ENCODE peak calls at places on chromosomes 7 and 10, in nine cellular contexts. One of them, this sample, is unnamed.

GRCh38 chr7:36153571-36154097 is 580 bp downstream of the EEPD1 start:
- DNase-seq in H54: no peak
- DNase-seq in neural progenitor cell: no peak
- DNase-seq in GM12891: no peak
- DNase-seq in A549: no peak
- DNase-seq in Karpas-422: peak; percentile 70
- DNase-seq in heart left ventricle: peak; percentile 55
- DNase-seq in stimulated activated CD8-positive, alpha-beta memory T cell treated with anti-CD3 and anti-CD28 coated beads, Interleukin-4, amount 100 ng/mL, for 1 hour: no peak
- DNase-seq in neuronal stem cell: peak; percentile 1
- DNase-seq in this sample: peak; percentile 6

GRCh38 chr10:103758294-103758681 is 97.1 kb downstream of the SH3PXD2A start:
- DNase-seq in H54: no peak
- DNase-seq in neural progenitor cell: no peak
- DNase-seq in GM12891: no peak
- DNase-seq in A549: peak; percentile 86
- DNase-seq in Karpas-422: no peak
- DNase-seq in heart left ventricle: no peak
- DNase-seq in stimulated activated CD8-positive, alpha-beta memory T cell treated with anti-CD3 and anti-CD28 coated beads, Interleukin-4, amount 100 ng/mL, for 1 hour: no peak
- DNase-seq in neuronal stem cell: no peak
- DNase-seq in this sample: no peak

GRCh38 chr10:43199088-43199683 is 60.9 kb downstream of the CSGALNACT2 start:
- DNase-seq in H54: no peak
- DNase-seq in neural progenitor cell: no peak
- DNase-seq in GM12891: no peak
- DNase-seq in A549: no peak
- DNase-seq in Karpas-422: no peak
- DNase-seq in heart left ventricle: no peak
- DNase-seq in stimulated activated CD8-positive, alpha-beta memory T cell treated with anti-CD3 and anti-CD28 coated beads, Interleukin-4, amount 100 ng/mL, for 1 hour: no peak
- DNase-seq in neuronal stem cell: no peak
- DNase-seq in this sample: no peak

GRCh38 chr7:111835066-111835465 is 272.8 kb upstream of the IMMP2L start:
- DNase-seq in H54: no peak
- DNase-seq in neural progenitor cell: no peak
- DNase-seq in GM12891: no peak
- DNase-seq in A549: no peak
- DNase-seq in Karpas-422: no peak
- DNase-seq in heart left ventricle: no peak
- DNase-seq in stimulated activated CD8-positive, alpha-beta memory T cell treated with anti-CD3 and anti-CD28 coated beads, Interleukin-4, amount 100 ng/mL, for 1 hour: no peak
- DNase-seq in neuronal stem cell: no peak
- DNase-seq in this sample: peak; percentile 79

GRCh38 chr7:33109758-33110238 is 594 bp upstream of the RP9 start:
- DNase-seq in H54: peak; percentile 51
- DNase-seq in neural progenitor cell: no peak
- DNase-seq in GM12891: no peak
- DNase-seq in A549: peak; percentile 32
- DNase-seq in Karpas-422: no peak
- DNase-seq in heart left ventricle: no peak
- DNase-seq in stimulated activated CD8-positive, alpha-beta memory T cell treated with anti-CD3 and anti-CD28 coated beads, Interleukin-4, amount 100 ng/mL, for 1 hour: no peak
- DNase-seq in neuronal stem cell: no peak
- DNase-seq in this sample: no peak

GRCh38 chr7:150876817-150877526 is 24.7 kb downstream of the AOC1 start:
- DNase-seq in H54: peak; percentile 58
- DNase-seq in neural progenitor cell: peak; percentile 90
- DNase-seq in GM12891: peak; percentile 50
- DNase-seq in A549: peak; percentile 76
- DNase-seq in Karpas-422: peak; percentile 76
- DNase-seq in heart left ventricle: peak; percentile 63
- DNase-seq in stimulated activated CD8-positive, alpha-beta memory T cell treated with anti-CD3 and anti-CD28 coated beads, Interleukin-4, amount 100 ng/mL, for 1 hour: peak; percentile 26
- DNase-seq in neuronal stem cell: peak; percentile 80
- DNase-seq in this sample: peak; percentile 86

GRCh38 chr7:99396914-99397631 is 11.3 kb downstream of the PDAP1 start:
- DNase-seq in H54: no peak
- DNase-seq in neural progenitor cell: no peak
- DNase-seq in GM12891: no peak
- DNase-seq in A549: no peak
- DNase-seq in Karpas-422: no peak
- DNase-seq in heart left ventricle: no peak
- DNase-seq in stimulated activated CD8-positive, alpha-beta memory T cell treated with anti-CD3 and anti-CD28 coated beads, Interleukin-4, amount 100 ng/mL, for 1 hour: no peak
- DNase-seq in neuronal stem cell: no peak
- DNase-seq in this sample: no peak

GRCh38 chr7:132450188-132450587 is 126.1 kb downstream of the PLXNA4 start:
- DNase-seq in H54: no peak
- DNase-seq in neural progenitor cell: no peak
- DNase-seq in GM12891: no peak
- DNase-seq in A549: no peak
- DNase-seq in Karpas-422: no peak
- DNase-seq in heart left ventricle: no peak
- DNase-seq in stimulated activated CD8-positive, alpha-beta memory T cell treated with anti-CD3 and anti-CD28 coated beads, Interleukin-4, amount 100 ng/mL, for 1 hour: no peak
- DNase-seq in neuronal stem cell: no peak
- DNase-seq in this sample: no peak

GRCh38 chr7:151107882-151108281 is 21.6 kb downstream of the AGAP3 start:
- DNase-seq in H54: no peak
- DNase-seq in neural progenitor cell: no peak
- DNase-seq in GM12891: no peak
- DNase-seq in A549: no peak
- DNase-seq in Karpas-422: no peak
- DNase-seq in heart left ventricle: no peak
- DNase-seq in stimulated activated CD8-positive, alpha-beta memory T cell treated with anti-CD3 and anti-CD28 coated beads, Interleukin-4, amount 100 ng/mL, for 1 hour: no peak
- DNase-seq in neuronal stem cell: no peak
- DNase-seq in this sample: no peak

GRCh38 chr7:102284891-102285540 is 1.7 kb upstream of the SH2B2 start:
- DNase-seq in H54: no peak
- DNase-seq in neural progenitor cell: no peak
- DNase-seq in GM12891: no peak
- DNase-seq in A549: no peak
- DNase-seq in Karpas-422: peak; percentile 76
- DNase-seq in heart left ventricle: peak; percentile 78
- DNase-seq in stimulated activated CD8-positive, alpha-beta memory T cell treated with anti-CD3 and anti-CD28 coated beads, Interleukin-4, amount 100 ng/mL, for 1 hour: no peak
- DNase-seq in neuronal stem cell: no peak
- DNase-seq in this sample: no peak

GRCh38 chr10:6148908-6149307 is 53.8 kb upstream of the PFKFB3 start:
- DNase-seq in H54: no peak
- DNase-seq in neural progenitor cell: no peak
- DNase-seq in GM12891: no peak
- DNase-seq in A549: no peak
- DNase-seq in Karpas-422: no peak
- DNase-seq in heart left ventricle: no peak
- DNase-seq in stimulated activated CD8-positive, alpha-beta memory T cell treated with anti-CD3 and anti-CD28 coated beads, Interleukin-4, amount 100 ng/mL, for 1 hour: no peak
- DNase-seq in neuronal stem cell: no peak
- DNase-seq in this sample: no peak

GRCh38 chr10:54854843-54855242 is 53.8 kb upstream of the PCDH15 start:
- DNase-seq in H54: no peak
- DNase-seq in neural progenitor cell: no peak
- DNase-seq in GM12891: no peak
- DNase-seq in A549: no peak
- DNase-seq in Karpas-422: no peak
- DNase-seq in heart left ventricle: no peak
- DNase-seq in stimulated activated CD8-positive, alpha-beta memory T cell treated with anti-CD3 and anti-CD28 coated beads, Interleukin-4, amount 100 ng/mL, for 1 hour: no peak
- DNase-seq in neuronal stem cell: no peak
- DNase-seq in this sample: no peak